ENCODE peak calls at places on chromosomes 4 and X, in four cellular contexts. One of them, this sample, is unnamed.

GRCh38 chrX:106894392-106894909 is 8.7 kb downstream of the RIPPLY1 start:
- DNase-seq in CD8-positive, alpha-beta memory T cell: peak; percentile 59
- DNase-seq in endothelial cell of umbilical vein: peak; percentile 57
- DNase-seq in neural progenitor cell: peak; percentile 81
- DNase-seq in this sample: peak; percentile 81

GRCh38 chrX:54447461-54447860 is 7.3 kb downstream of the TSR2 start:
- DNase-seq in neural progenitor cell: peak; percentile 6
- DNase-seq in endothelial cell of umbilical vein: no peak
- DNase-seq in CD8-positive, alpha-beta memory T cell: no peak
- DNase-seq in this sample: peak; percentile 23

GRCh38 chr4:70778888-70779422 is 57.2 kb downstream of the RUFY3 start:
- DNase-seq in endothelial cell of umbilical vein: peak; percentile 90
- DNase-seq in CD8-positive, alpha-beta memory T cell: no peak
- DNase-seq in neural progenitor cell: no peak
- DNase-seq in this sample: peak; percentile 27

GRCh38 chrX:132953358-132953757 is 5.1 kb downstream of the HS6ST2 start:
- DNase-seq in CD8-positive, alpha-beta memory T cell: no peak
- DNase-seq in neural progenitor cell: peak; percentile 13
- DNase-seq in endothelial cell of umbilical vein: no peak
- DNase-seq in this sample: no peak

GRCh38 chr4:90219822-90220221 is 92.6 kb downstream of the CCSER1 start:
- DNase-seq in endothelial cell of umbilical vein: no peak
- DNase-seq in neural progenitor cell: no peak
- DNase-seq in CD8-positive, alpha-beta memory T cell: no peak
- DNase-seq in this sample: no peak

GRCh38 chr4:53321151-53321987 is 44.5 kb downstream of the SCFD2 start:
- DNase-seq in neural progenitor cell: no peak
- DNase-seq in endothelial cell of umbilical vein: peak; percentile 94
- DNase-seq in CD8-positive, alpha-beta memory T cell: no peak
- DNase-seq in this sample: no peak

GRCh38 chrX:13506574-13506973 is 62.8 kb upstream of the EGFL6 start:
- DNase-seq in neural progenitor cell: peak; percentile 74
- DNase-seq in CD8-positive, alpha-beta memory T cell: peak; percentile 60
- DNase-seq in endothelial cell of umbilical vein: peak; percentile 34
- DNase-seq in this sample: peak; percentile 63

GRCh38 chrX:24369816-24370215 is 9.4 kb downstream of the SUPT20HL1 start:
- DNase-seq in neural progenitor cell: no peak
- DNase-seq in CD8-positive, alpha-beta memory T cell: no peak
- DNase-seq in endothelial cell of umbilical vein: no peak
- DNase-seq in this sample: no peak

GRCh38 chr4:76781698-76782595 is 116.0 kb downstream of the SOWAHB start:
- DNase-seq in neural progenitor cell: no peak
- DNase-seq in CD8-positive, alpha-beta memory T cell: no peak
- DNase-seq in endothelial cell of umbilical vein: no peak
- DNase-seq in this sample: no peak

GRCh38 chr4:26130173-26130572 is 190.6 kb upstream of the RBPJ start:
- DNase-seq in endothelial cell of umbilical vein: no peak
- DNase-seq in neural progenitor cell: no peak
- DNase-seq in CD8-positive, alpha-beta memory T cell: no peak
- DNase-seq in this sample: no peak

GRCh38 chrX:49838374-49838773 is 9.3 kb downstream of the PAGE4 start:
- DNase-seq in CD8-positive, alpha-beta memory T cell: no peak
- DNase-seq in neural progenitor cell: peak; percentile 50
- DNase-seq in endothelial cell of umbilical vein: peak; percentile 12
- DNase-seq in this sample: peak; percentile 22

GRCh38 chr4:89586864-89587263 is 250.1 kb downstream of the SNCA start:
- DNase-seq in neural progenitor cell: peak; percentile 11
- DNase-seq in endothelial cell of umbilical vein: peak; percentile 45
- DNase-seq in CD8-positive, alpha-beta memory T cell: no peak
- DNase-seq in this sample: peak; percentile 45

GRCh38 chrX:77160301-77160700 is 286.9 kb upstream of the FGF16 start:
- DNase-seq in neural progenitor cell: peak; percentile 29
- DNase-seq in endothelial cell of umbilical vein: no peak
- DNase-seq in CD8-positive, alpha-beta memory T cell: no peak
- DNase-seq in this sample: no peak

GRCh38 chr4:189088783-189089182 is 851.9 kb upstream of the FRG1 start:
- DNase-seq in CD8-positive, alpha-beta memory T cell: no peak
- DNase-seq in endothelial cell of umbilical vein: no peak
- DNase-seq in neural progenitor cell: no peak
- DNase-seq in this sample: no peak

GRCh38 chr4:82429728-82430192 is 502 bp downstream of the HNRNPDL start:
- DNase-seq in endothelial cell of umbilical vein: no peak
- DNase-seq in CD8-positive, alpha-beta memory T cell: peak; percentile 88
- DNase-seq in neural progenitor cell: peak; percentile 89
- DNase-seq in this sample: no peak

GRCh38 chrX:10507876-10508275 is 112.5 kb downstream of the MID1 start:
- DNase-seq in CD8-positive, alpha-beta memory T cell: no peak
- DNase-seq in neural progenitor cell: no peak
- DNase-seq in endothelial cell of umbilical vein: peak; percentile 21
- DNase-seq in this sample: no peak

GRCh38 chr4:93478805-93479204 is 349.7 kb upstream of the ATOH1 start:
- DNase-seq in neural progenitor cell: no peak
- DNase-seq in CD8-positive, alpha-beta memory T cell: no peak
- DNase-seq in endothelial cell of umbilical vein: no peak
- DNase-seq in this sample: no peak

GRCh38 chrX:18810416-18810815 is 103.0 kb downstream of the PPEF1 start:
- DNase-seq in CD8-positive, alpha-beta memory T cell: no peak
- DNase-seq in endothelial cell of umbilical vein: no peak
- DNase-seq in neural progenitor cell: no peak
- DNase-seq in this sample: no peak

GRCh38 chrX:82627568-82627967 is 880.5 kb upstream of the POU3F4 start:
- DNase-seq in CD8-positive, alpha-beta memory T cell: no peak
- DNase-seq in endothelial cell of umbilical vein: no peak
- DNase-seq in neural progenitor cell: no peak
- DNase-seq in this sample: no peak

GRCh38 chrX:17214962-17215361 is 160.0 kb upstream of the NHS start:
- DNase-seq in endothelial cell of umbilical vein: no peak
- DNase-seq in CD8-positive, alpha-beta memory T cell: no peak
- DNase-seq in neural progenitor cell: no peak
- DNase-seq in this sample: no peak

GRCh38 chr4:80229590-80229989 is 32.3 kb downstream of the PRDM8 start:
- DNase-seq in neural progenitor cell: no peak
- DNase-seq in CD8-positive, alpha-beta memory T cell: no peak
- DNase-seq in endothelial cell of umbilical vein: no peak
- DNase-seq in this sample: no peak

GRCh38 chr4:164538061-164538460 is 215.9 kb upstream of the SMIM31 start:
- DNase-seq in endothelial cell of umbilical vein: no peak
- DNase-seq in CD8-positive, alpha-beta memory T cell: no peak
- DNase-seq in neural progenitor cell: no peak
- DNase-seq in this sample: no peak

GRCh38 chr4:121789960-121790829 is 10.9 kb upstream of the EXOSC9 start:
- DNase-seq in neural progenitor cell: no peak
- DNase-seq in CD8-positive, alpha-beta memory T cell: no peak
- DNase-seq in endothelial cell of umbilical vein: peak; percentile 84
- DNase-seq in this sample: peak; percentile 64

GRCh38 chr4:185738851-185739250 is 73.1 kb downstream of the SORBS2 start:
- DNase-seq in neural progenitor cell: no peak
- DNase-seq in CD8-positive, alpha-beta memory T cell: no peak
- DNase-seq in endothelial cell of umbilical vein: peak; percentile 28
- DNase-seq in this sample: no peak
- H3K27ac ChIP-seq in neural progenitor cell: no peak overlapping the region
- H3K27ac ChIP-seq in CD8-positive, alpha-beta memory T cell: no peak overlapping the region
- H3K27ac ChIP-seq in endothelial cell of umbilical vein: no peak overlapping the region
- H3K27ac ChIP-seq in this sample: peak overlapping the region; percentile 83

DNA sequence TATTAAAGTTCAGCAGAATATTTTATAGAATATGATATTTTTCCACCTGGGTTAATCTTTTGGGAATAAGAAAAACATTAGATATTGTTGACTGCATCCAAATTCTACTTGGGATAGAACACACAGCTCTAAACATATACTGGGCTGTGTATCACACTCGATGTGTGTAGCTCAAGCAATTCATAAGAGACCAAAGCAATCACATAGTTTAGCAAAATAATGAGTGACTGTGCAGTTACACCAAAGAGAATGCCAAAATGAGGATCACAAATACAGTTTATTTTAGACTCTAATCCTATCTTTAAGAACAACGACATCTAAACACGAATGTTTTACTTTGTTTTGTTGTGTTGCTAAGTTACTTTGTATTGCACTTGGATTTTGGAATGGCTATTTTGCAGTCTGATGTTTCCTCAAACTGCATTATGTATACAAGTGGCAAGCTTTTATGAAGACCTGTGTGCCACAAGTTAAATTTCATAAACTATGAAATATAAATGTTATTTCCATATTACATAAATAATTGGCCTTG is 101.1 kb downstream of the CBR4 start:
- DNase-seq in endothelial cell of umbilical vein: no peak
- DNase-seq in CD8-positive, alpha-beta memory T cell: no peak
- DNase-seq in neural progenitor cell: no peak
- DNase-seq in this sample: no peak
- H3K27ac ChIP-seq in endothelial cell of umbilical vein: no peak overlapping the region
- H3K27ac ChIP-seq in CD8-positive, alpha-beta memory T cell: no peak overlapping the region
- H3K27ac ChIP-seq in neural progenitor cell: no peak overlapping the region
- H3K27ac ChIP-seq in this sample: peak overlapping the region; percentile 51

GRCh38 chr4:2947926-2948325 is 15.3 kb downstream of the NOP14 start:
- DNase-seq in neural progenitor cell: no peak
- DNase-seq in CD8-positive, alpha-beta memory T cell: no peak
- DNase-seq in endothelial cell of umbilical vein: no peak
- DNase-seq in this sample: no peak

GRCh38 chr4:2948895-2949781 is 14.1 kb downstream of the NOP14 start:
- DNase-seq in neural progenitor cell: no peak
- DNase-seq in endothelial cell of umbilical vein: peak; percentile 19
- DNase-seq in CD8-positive, alpha-beta memory T cell: peak; percentile 49
- DNase-seq in this sample: peak; percentile 51

GRCh38 chr4:2949782-2950125 is 13.5 kb downstream of the NOP14 start:
- DNase-seq in neural progenitor cell: no peak
- DNase-seq in endothelial cell of umbilical vein: no peak
- DNase-seq in CD8-positive, alpha-beta memory T cell: no peak
- DNase-seq in this sample: no peak

GRCh38 chr4:2944882-2945526 is 18.2 kb downstream of the NOP14 start:
- DNase-seq in CD8-positive, alpha-beta memory T cell: no peak
- DNase-seq in neural progenitor cell: no peak
- DNase-seq in endothelial cell of umbilical vein: no peak
- DNase-seq in this sample: no peak

DNA sequence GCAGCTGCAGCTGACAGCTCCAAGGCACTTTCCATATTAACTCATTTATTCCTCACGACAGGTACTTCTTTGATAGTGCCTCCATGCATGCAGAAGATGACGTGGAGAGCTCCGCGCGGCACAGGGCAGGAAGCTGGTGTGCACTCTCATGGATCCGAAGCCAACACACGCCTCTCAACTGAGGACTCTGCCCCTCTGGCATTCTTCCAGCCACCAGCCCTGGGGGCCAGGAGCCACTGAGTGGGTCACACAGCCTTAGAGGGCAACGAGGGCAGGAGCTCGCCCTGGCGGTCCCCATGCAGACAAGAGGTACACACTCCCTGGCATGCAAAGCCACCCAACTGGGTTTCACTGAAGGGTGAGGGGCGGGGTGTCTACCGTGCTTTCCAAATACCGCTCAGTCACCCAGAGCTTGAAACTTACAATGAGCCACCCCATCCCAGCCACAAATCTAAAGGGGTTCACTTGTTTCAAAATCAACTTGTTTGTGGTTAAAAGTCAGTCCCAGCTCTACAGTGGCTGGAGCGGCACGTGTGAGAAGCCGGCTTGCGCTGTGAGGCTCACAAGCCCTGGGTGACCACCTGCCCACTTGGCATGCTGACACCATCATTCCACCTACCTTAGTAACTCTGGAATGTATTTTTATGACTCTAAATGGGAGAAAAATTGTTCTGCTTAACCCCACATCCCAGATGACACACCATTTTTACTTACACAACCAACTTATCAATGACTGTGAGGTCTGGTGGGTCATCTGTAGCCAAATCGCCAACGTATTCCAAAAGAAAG is 16.2 kb downstream of the NOP14 start:
- DNase-seq in neural progenitor cell: no peak
- DNase-seq in CD8-positive, alpha-beta memory T cell: peak; percentile 3
- DNase-seq in endothelial cell of umbilical vein: no peak
- DNase-seq in this sample: no peak
- H3K27ac ChIP-seq in neural progenitor cell: no peak overlapping the region
- H3K27ac ChIP-seq in CD8-positive, alpha-beta memory T cell: no peak overlapping the region
- H3K27ac ChIP-seq in endothelial cell of umbilical vein: no peak overlapping the region
- H3K27ac ChIP-seq in this sample: no peak overlapping the region

GRCh38 chrX:110211340-110211739 is 106.5 kb downstream of the AMMECR1 start:
- DNase-seq in neural progenitor cell: no peak
- DNase-seq in CD8-positive, alpha-beta memory T cell: no peak
- DNase-seq in endothelial cell of umbilical vein: no peak
- DNase-seq in this sample: no peak

GRCh38 chrX:110215411-110215810 is 102.5 kb downstream of the AMMECR1 start:
- DNase-seq in endothelial cell of umbilical vein: no peak
- DNase-seq in CD8-positive, alpha-beta memory T cell: no peak
- DNase-seq in neural progenitor cell: no peak
- DNase-seq in this sample: no peak

GRCh38 chrX:110214684-110215083 is 103.2 kb downstream of the AMMECR1 start:
- DNase-seq in CD8-positive, alpha-beta memory T cell: no peak
- DNase-seq in neural progenitor cell: no peak
- DNase-seq in endothelial cell of umbilical vein: no peak
- DNase-seq in this sample: no peak

GRCh38 chrX:110212299-110212698 is 105.6 kb downstream of the AMMECR1 start:
- DNase-seq in neural progenitor cell: no peak
- DNase-seq in endothelial cell of umbilical vein: no peak
- DNase-seq in CD8-positive, alpha-beta memory T cell: no peak
- DNase-seq in this sample: no peak

GRCh38 chrX:110213183-110213582 is 104.7 kb downstream of the AMMECR1 start:
- DNase-seq in neural progenitor cell: no peak
- DNase-seq in endothelial cell of umbilical vein: no peak
- DNase-seq in CD8-positive, alpha-beta memory T cell: no peak
- DNase-seq in this sample: no peak
- H3K27ac ChIP-seq in neural progenitor cell: no peak overlapping the region
- H3K27ac ChIP-seq in endothelial cell of umbilical vein: no peak overlapping the region
- H3K27ac ChIP-seq in CD8-positive, alpha-beta memory T cell: no peak overlapping the region
- H3K27ac ChIP-seq in this sample: no peak overlapping the region

GRCh38 chr4:1210971-1211370 is 38.0 kb downstream of the CTBP1 start:
- DNase-seq in neural progenitor cell: no peak
- DNase-seq in endothelial cell of umbilical vein: no peak
- DNase-seq in CD8-positive, alpha-beta memory T cell: peak; percentile 15
- DNase-seq in this sample: no peak
- H3K27ac ChIP-seq in neural progenitor cell: no peak overlapping the region
- H3K27ac ChIP-seq in endothelial cell of umbilical vein: no peak overlapping the region
- H3K27ac ChIP-seq in CD8-positive, alpha-beta memory T cell: no peak overlapping the region
- H3K27ac ChIP-seq in this sample: peak overlapping the region; percentile 79

This sample was measured in cardiac muscle cell.